ENCODE peak calls at places on chromosomes 7 and 10, in four cellular contexts. One of them, this sample, is unnamed. For H3K4me1, the result is how much of the 10 kb centered on the place peaks cover.

GRCh38 chr7:17524746-17525145 is 226.3 kb downstream of the AHR start:
- DNase-seq in naive thymus-derived CD4-positive, alpha-beta T cell: no peak
- DNase-seq in CD8-positive, alpha-beta memory T cell: no peak
- DNase-seq in endodermal cell: no peak
- DNase-seq in this sample: no peak

GRCh38 chr7:1566687-1567081 is 3.1 kb downstream of the PSMG3 start:
- DNase-seq in endodermal cell: no peak
- DNase-seq in naive thymus-derived CD4-positive, alpha-beta T cell: no peak
- DNase-seq in CD8-positive, alpha-beta memory T cell: no peak
- DNase-seq in this sample: no peak

GRCh38 chr7:151428393-151429231 is 11.3 kb downstream of the CRYGN start:
- DNase-seq in naive thymus-derived CD4-positive, alpha-beta T cell: no peak
- DNase-seq in endodermal cell: peak
- DNase-seq in CD8-positive, alpha-beta memory T cell: no peak
- DNase-seq in this sample: no peak

GRCh38 chr7:5625938-5626337 is 155.5 kb downstream of the RNF216 start:
- DNase-seq in naive thymus-derived CD4-positive, alpha-beta T cell: no peak
- DNase-seq in CD8-positive, alpha-beta memory T cell: no peak
- DNase-seq in endodermal cell: no peak
- DNase-seq in this sample: no peak

GRCh38 chr7:137850586-137850985 is 3.8 kb upstream of the DGKI start:
- DNase-seq in naive thymus-derived CD4-positive, alpha-beta T cell: no peak
- DNase-seq in endodermal cell: no peak
- DNase-seq in CD8-positive, alpha-beta memory T cell: no peak
- DNase-seq in this sample: no peak

GRCh38 chr7:1681581-1681980 is 11.5 kb downstream of the ELFN1 start:
- DNase-seq in endodermal cell: no peak
- DNase-seq in naive thymus-derived CD4-positive, alpha-beta T cell: no peak
- DNase-seq in CD8-positive, alpha-beta memory T cell: no peak
- DNase-seq in this sample: no peak

GRCh38 chr10:84198206-84198915 is 4.0 kb downstream of the CDHR1 start:
- DNase-seq in naive thymus-derived CD4-positive, alpha-beta T cell: no peak
- DNase-seq in CD8-positive, alpha-beta memory T cell: no peak
- DNase-seq in endodermal cell: no peak
- DNase-seq in this sample: no peak

GRCh38 chr7:127786184-127786583 is 134.2 kb downstream of the SND1 start:
- DNase-seq in CD8-positive, alpha-beta memory T cell: no peak
- DNase-seq in naive thymus-derived CD4-positive, alpha-beta T cell: no peak
- DNase-seq in endodermal cell: no peak
- DNase-seq in this sample: no peak

GRCh38 chr10:119872610-119872859 is at the start of gene MCMBP:
- DNase-seq in naive thymus-derived CD4-positive, alpha-beta T cell: no peak
- DNase-seq in CD8-positive, alpha-beta memory T cell: no peak
- DNase-seq in endodermal cell: no peak
- DNase-seq in this sample: no peak

GRCh38 chr10:43420369-43421200 is 11.6 kb upstream of the HNRNPF start:
- DNase-seq in naive thymus-derived CD4-positive, alpha-beta T cell: peak
- DNase-seq in endodermal cell: peak
- DNase-seq in CD8-positive, alpha-beta memory T cell: peak
- DNase-seq in this sample: peak

GRCh38 chr10:92239185-92239599 is 51.7 kb downstream of the CPEB3 start:
- DNase-seq in CD8-positive, alpha-beta memory T cell: no peak
- DNase-seq in naive thymus-derived CD4-positive, alpha-beta T cell: no peak
- DNase-seq in endodermal cell: no peak
- DNase-seq in this sample: no peak

GRCh38 chr7:86991844-86992243 is 67.6 kb downstream of the ELAPOR2 start:
- DNase-seq in naive thymus-derived CD4-positive, alpha-beta T cell: no peak
- DNase-seq in endodermal cell: no peak
- DNase-seq in CD8-positive, alpha-beta memory T cell: no peak
- DNase-seq in this sample: no peak

GRCh38 chr10:3137958-3138726 is 34.4 kb downstream of the PITRM1 start:
- DNase-seq in endodermal cell: no peak
- DNase-seq in naive thymus-derived CD4-positive, alpha-beta T cell: no peak
- DNase-seq in CD8-positive, alpha-beta memory T cell: no peak
- DNase-seq in this sample: no peak

GRCh38 chr10:97810476-97810875 is 38.7 kb upstream of the SFRP5 start:
- DNase-seq in CD8-positive, alpha-beta memory T cell: no peak
- DNase-seq in endodermal cell: no peak
- DNase-seq in naive thymus-derived CD4-positive, alpha-beta T cell: no peak
- DNase-seq in this sample: no peak

GRCh38 chr7:106870983-106871410 is 5.9 kb downstream of the PIK3CG start:
- DNase-seq in endodermal cell: no peak
- DNase-seq in naive thymus-derived CD4-positive, alpha-beta T cell: no peak
- DNase-seq in CD8-positive, alpha-beta memory T cell: no peak
- DNase-seq in this sample: peak

DNA sequence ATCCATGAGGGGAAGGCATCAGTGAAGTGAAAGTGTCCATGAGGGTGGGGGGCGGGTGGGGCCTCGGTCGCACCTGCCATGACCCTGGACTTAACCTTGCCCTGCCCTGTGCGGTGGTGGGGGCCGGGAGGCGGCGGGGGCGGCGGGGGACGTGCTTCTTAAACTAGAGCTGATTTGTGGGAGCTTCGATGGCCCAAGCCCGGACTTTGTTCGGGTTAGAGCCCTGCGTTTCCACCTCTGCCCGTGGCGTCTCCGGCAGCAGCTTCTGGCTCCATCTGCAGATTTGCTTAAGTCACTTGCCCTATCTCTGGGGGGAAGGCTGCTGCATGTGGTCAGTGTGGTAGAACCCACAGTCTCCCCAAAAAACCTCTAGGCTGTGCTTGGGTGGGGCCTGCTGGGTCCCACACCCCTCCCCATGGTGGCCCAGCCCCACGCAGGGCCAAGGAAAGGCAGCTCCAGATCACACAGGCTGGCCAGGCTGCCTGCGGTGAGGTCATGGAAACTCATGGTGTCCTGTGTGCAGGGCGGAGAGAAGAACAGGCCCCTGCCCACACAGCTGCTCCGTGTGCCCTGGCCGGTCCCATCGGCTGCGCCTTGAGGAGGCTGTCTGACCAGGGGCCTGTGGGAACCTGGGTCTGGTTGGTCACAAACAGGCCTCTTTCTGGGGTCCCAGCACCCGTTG is 93.2 kb downstream of the INPP5A start:
- DNase-seq in naive thymus-derived CD4-positive, alpha-beta T cell: no peak
- DNase-seq in CD8-positive, alpha-beta memory T cell: no peak
- DNase-seq in endodermal cell: no peak
- DNase-seq in this sample: no peak
- H3K4me1 ChIP-seq in naive thymus-derived CD4-positive, alpha-beta T cell: under half
- H3K4me1 ChIP-seq in CD8-positive, alpha-beta memory T cell: under half
- H3K4me1 ChIP-seq in endodermal cell: under half
- H3K4me1 ChIP-seq in this sample: under half

DNA sequence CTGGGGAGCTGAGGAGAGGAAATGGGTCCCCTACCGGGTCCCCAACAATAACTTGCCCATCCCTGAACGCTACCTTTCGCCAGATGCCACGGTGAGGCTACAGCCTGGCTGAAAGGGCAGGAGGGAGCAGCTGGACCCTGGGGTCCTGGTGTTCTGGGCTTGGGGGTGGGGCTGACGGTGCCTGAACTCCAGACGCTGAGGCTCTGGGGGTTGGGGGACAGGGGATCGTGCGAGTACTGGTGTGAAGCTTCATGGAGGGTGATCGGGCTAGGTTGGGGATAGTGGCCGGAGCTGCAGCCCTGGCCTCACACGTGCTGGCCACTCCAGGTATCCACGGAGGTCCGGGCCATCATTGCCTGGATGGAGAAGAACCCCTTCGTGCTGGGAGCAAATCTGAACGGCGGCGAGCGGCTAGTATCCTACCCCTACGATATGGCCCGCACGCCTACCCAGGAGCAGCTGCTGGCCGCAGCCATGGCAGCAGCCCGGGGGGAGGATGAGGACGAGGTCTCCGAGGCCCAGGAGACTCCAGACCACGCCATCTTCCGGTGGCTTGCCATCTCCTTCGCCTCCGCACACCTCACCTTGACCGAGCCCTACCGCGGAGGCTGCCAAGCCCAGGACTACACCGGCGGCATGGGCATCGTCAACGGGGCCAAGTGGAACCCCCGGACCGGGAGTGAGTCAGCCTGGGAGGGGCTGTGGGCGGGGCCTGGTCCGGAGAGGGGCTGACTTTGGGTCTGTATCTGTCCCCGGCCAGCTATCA is 8.3 kb downstream of the AEBP1 start:
- DNase-seq in naive thymus-derived CD4-positive, alpha-beta T cell: no peak
- DNase-seq in endodermal cell: no peak
- DNase-seq in CD8-positive, alpha-beta memory T cell: no peak
- DNase-seq in this sample: no peak
- H3K27ac ChIP-seq in naive thymus-derived CD4-positive, alpha-beta T cell: no peak
- H3K27ac ChIP-seq in endodermal cell: no peak
- H3K27ac ChIP-seq in CD8-positive, alpha-beta memory T cell: no peak
- H3K27ac ChIP-seq in this sample: no peak

GRCh38 chr10:103627893-103628292 is 134.4 kb downstream of the NEURL1 start:
- DNase-seq in CD8-positive, alpha-beta memory T cell: no peak
- DNase-seq in naive thymus-derived CD4-positive, alpha-beta T cell: no peak
- DNase-seq in endodermal cell: no peak
- DNase-seq in this sample: no peak

GRCh38 chr10:103630156-103630555 is 136.7 kb downstream of the NEURL1 start:
- DNase-seq in CD8-positive, alpha-beta memory T cell: no peak
- DNase-seq in naive thymus-derived CD4-positive, alpha-beta T cell: no peak
- DNase-seq in endodermal cell: no peak
- DNase-seq in this sample: no peak

GRCh38 chr10:103626178-103626577 is 132.7 kb downstream of the NEURL1 start:
- DNase-seq in endodermal cell: no peak
- DNase-seq in naive thymus-derived CD4-positive, alpha-beta T cell: no peak
- DNase-seq in CD8-positive, alpha-beta memory T cell: no peak
- DNase-seq in this sample: no peak

GRCh38 chr10:103629581-103629980 is 136.1 kb downstream of the NEURL1 start:
- DNase-seq in endodermal cell: no peak
- DNase-seq in naive thymus-derived CD4-positive, alpha-beta T cell: no peak
- DNase-seq in CD8-positive, alpha-beta memory T cell: no peak
- DNase-seq in this sample: no peak

GRCh38 chr10:103627111-103627892 is 133.8 kb downstream of the NEURL1 start:
- DNase-seq in naive thymus-derived CD4-positive, alpha-beta T cell: no peak
- DNase-seq in endodermal cell: no peak
- DNase-seq in CD8-positive, alpha-beta memory T cell: no peak
- DNase-seq in this sample: no peak
- H3K4me3 ChIP-seq in naive thymus-derived CD4-positive, alpha-beta T cell: no peak
- H3K4me3 ChIP-seq in endodermal cell: no peak
- H3K4me3 ChIP-seq in CD8-positive, alpha-beta memory T cell: no peak
- H3K4me3 ChIP-seq in this sample: no peak

DNA sequence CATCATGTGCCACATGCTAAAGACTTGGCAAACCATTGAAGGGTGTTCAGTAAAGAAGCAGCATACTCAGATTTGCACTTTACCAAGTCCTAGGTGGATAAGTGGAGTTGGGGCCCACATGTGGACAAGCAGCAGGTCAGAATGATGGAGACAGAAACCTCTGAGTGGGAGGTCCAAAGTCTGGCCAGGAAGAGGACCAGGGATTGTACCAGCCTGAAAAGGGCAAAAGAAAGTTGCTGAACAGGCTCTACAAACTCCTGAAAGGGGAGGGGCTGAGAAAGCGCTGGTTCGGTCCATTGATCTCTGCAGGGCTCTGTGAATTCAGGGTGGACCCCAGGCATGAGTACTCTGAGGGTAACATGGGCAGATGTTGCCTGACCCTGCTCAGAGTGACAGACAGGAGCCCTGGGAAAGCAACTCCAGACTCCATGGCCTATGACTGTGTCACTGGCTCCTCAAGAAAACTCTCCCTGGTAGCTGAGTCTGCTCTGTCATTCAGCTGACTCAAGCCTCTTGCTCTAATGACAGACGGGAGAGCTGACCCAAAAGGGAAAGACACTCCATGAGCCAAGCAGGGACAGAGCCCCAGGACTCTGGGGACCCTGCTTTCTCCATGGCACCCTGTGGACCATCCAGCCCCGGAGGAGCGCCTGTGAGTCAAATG is 68.5 kb downstream of the TBXAS1 start:
- DNase-seq in CD8-positive, alpha-beta memory T cell: no peak
- DNase-seq in naive thymus-derived CD4-positive, alpha-beta T cell: no peak
- DNase-seq in endodermal cell: no peak
- DNase-seq in this sample: no peak
- H3K4me1 ChIP-seq in CD8-positive, alpha-beta memory T cell: under half
- H3K4me1 ChIP-seq in naive thymus-derived CD4-positive, alpha-beta T cell: under half
- H3K4me1 ChIP-seq in endodermal cell: under half
- H3K4me1 ChIP-seq in this sample: under half

DNA sequence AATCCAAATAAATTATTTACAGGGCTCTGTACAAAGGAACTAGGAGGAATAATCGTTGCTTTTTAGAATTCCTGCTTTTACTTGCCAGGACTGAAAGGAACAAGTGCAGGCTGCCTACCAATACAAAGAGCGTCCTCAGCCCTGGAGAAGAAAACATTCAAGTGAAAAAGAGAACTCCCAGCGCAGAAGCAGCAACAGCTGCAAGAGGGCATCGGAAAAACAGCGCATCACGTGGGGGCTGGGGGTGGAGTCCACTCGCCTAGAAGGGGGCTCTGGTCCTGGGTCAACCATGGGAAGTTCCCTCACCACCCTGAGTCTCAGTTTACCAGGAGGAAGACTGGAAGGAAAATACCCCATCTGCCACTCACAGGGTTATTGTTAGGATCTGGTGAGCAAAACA is 393 bp upstream of the C10orf90 start:
- DNase-seq in endodermal cell: no peak
- DNase-seq in naive thymus-derived CD4-positive, alpha-beta T cell: no peak
- DNase-seq in CD8-positive, alpha-beta memory T cell: no peak
- DNase-seq in this sample: no peak
- H3K27ac ChIP-seq in endodermal cell: no peak
- H3K27ac ChIP-seq in naive thymus-derived CD4-positive, alpha-beta T cell: no peak
- H3K27ac ChIP-seq in CD8-positive, alpha-beta memory T cell: no peak
- H3K27ac ChIP-seq in this sample: no peak